ENCODE peak calls at places on chromosomes 1 and 21, in eight cellular contexts. N is cardiac muscle cell; W is colonic mucosa; A is CD8-positive, alpha-beta memory T cell; J is lower leg skin; T is BE2C; G is DND-41; L is H7. Y is an unnamed sample.
A peak's percentile ranks its signal among the peaks of the same experiment; 100 is the strongest.

GRCh38 chr1:27004471-27005165 is 8.0 kb downstream of the TENT5B start:
- DNase-seq in N (peak; percentile 61), W (no peak), A (no peak), J (no peak), T (peak; percentile 32), G (no peak), L (peak; percentile 63), Y (no peak)

GRCh38 chr1:56335394-56335793 is 244.0 kb downstream of the PLPP3 start:
- DNase-seq in N (no peak), W (no peak), A (no peak), J (no peak), T (no peak), G (no peak), L (no peak), Y (no peak)

GRCh38 chr1:36497207-36497606 is 14.5 kb upstream of the CSF3R start:
- DNase-seq in N (no peak), W (no peak), A (no peak), J (no peak), T (no peak), G (no peak), L (no peak), Y (no peak)

GRCh38 chr1:225977937-225978748 is 21.0 kb downstream of the SDE2 start:
- DNase-seq in N (no peak), W (no peak), A (no peak), J (no peak), T (no peak), G (no peak), L (no peak), Y (peak; percentile 43)

GRCh38 chr1:91948501-91949355 is 473 bp upstream of the BRDT start:
- DNase-seq in N (no peak), W (no peak), A (peak; percentile 90), J (no peak), T (no peak), G (peak; percentile 32), L (peak; percentile 43), Y (no peak)

GRCh38 chr1:191752342-191752741 is 405.9 kb upstream of the RGS18 start:
- DNase-seq in N (no peak), W (no peak), A (no peak), J (no peak), T (no peak), G (no peak), L (no peak), Y (no peak)

GRCh38 chr1:23590058-23590783 is 30.9 kb upstream of the ID3 start:
- DNase-seq in N (no peak), W (no peak), A (no peak), J (no peak), T (no peak), G (no peak), L (no peak), Y (no peak)

GRCh38 chr1:10941891-10942541 is 70.4 kb upstream of the TARDBP start:
- DNase-seq in N (peak; percentile 75), W (peak; percentile 73), A (peak; percentile 36), J (no peak), T (peak; percentile 74), G (peak; percentile 76), L (peak; percentile 97), Y (no peak)

GRCh38 chr1:160116277-160117147 is 953 bp downstream of the ATP1A2 start:
- DNase-seq in N (peak; percentile 66), W (no peak), A (no peak), J (no peak), T (no peak), G (no peak), L (no peak), Y (no peak)

GRCh38 chr1:32874860-32875793 is 4.4 kb upstream of the FNDC5 start:
- DNase-seq in N (no peak), W (no peak), A (no peak), J (peak; percentile 61), T (no peak), G (no peak), L (peak; percentile 43), Y (no peak)

GRCh38 chr1:109770331-109771095 is 6.8 kb upstream of the EPS8L3 start:
- DNase-seq in N (no peak), W (peak; percentile 15), A (no peak), J (no peak), T (peak; percentile 13), G (no peak), L (peak; percentile 76), Y (no peak)

GRCh38 chr1:7491818-7492173 is 279.3 kb upstream of the VAMP3 start:
- DNase-seq in N (no peak), W (peak; percentile 27), A (no peak), J (no peak), T (no peak), G (no peak), L (no peak), Y (no peak)

GRCh38 chr1:1357871-1358432 is 403 bp downstream of the MXRA8 start:
- DNase-seq in N (no peak), W (no peak), A (no peak), J (no peak), T (peak; percentile 11), G (no peak), L (no peak), Y (no peak)

GRCh38 chr1:1355376-1355775 is 3.0 kb downstream of the MXRA8 start:
- DNase-seq in N (peak; percentile 28), W (no peak), A (no peak), J (no peak), T (peak; percentile 40), G (no peak), L (no peak), Y (no peak)

GRCh38 chr1:1358433-1359201 is at the start of gene MXRA8:
- DNase-seq in N (peak; percentile 62), W (peak; percentile 67), A (no peak), J (no peak), T (peak; percentile 36), G (no peak), L (peak; percentile 94), Y (peak; percentile 86)

GRCh38 chr1:1356166-1356795 is 2.1 kb downstream of the MXRA8 start:
- DNase-seq in N (no peak), W (no peak), A (no peak), J (no peak), T (no peak), G (no peak), L (no peak), Y (no peak)

GRCh38 chr1:1356796-1357401 is 1.5 kb downstream of the MXRA8 start:
- DNase-seq in N (no peak), W (no peak), A (no peak), J (no peak), T (peak; percentile 15), G (no peak), L (no peak), Y (no peak)
- H3K4me3 ChIP-seq in N (no peak overlapping the region), W (peak overlapping the region; percentile 31), A (no peak overlapping the region), J (peak overlapping the region; percentile 36), T (no peak overlapping the region), G (no peak overlapping the region), L (no peak overlapping the region), Y (peak overlapping the region; percentile 42)

GRCh38 chr21:44712203-44713028 is 1.0 kb upstream of the TSPEAR start:
- DNase-seq in N (no peak), W (no peak), A (no peak), J (peak; percentile 68), T (no peak), G (no peak), L (peak; percentile 70), Y (no peak)
- H3K4me3 ChIP-seq in N (no peak overlapping the region), W (no peak overlapping the region), A (no peak overlapping the region), J (no peak overlapping the region), T (no peak overlapping the region), G (no peak overlapping the region), L (peak overlapping the region; percentile 22), Y (no peak overlapping the region)

GRCh38 chr21:44869860-44870747 is 3.4 kb downstream of the PTTG1IP start:
- DNase-seq in N (no peak), W (no peak), A (no peak), J (no peak), T (no peak), G (no peak), L (no peak), Y (peak; percentile 86)

GRCh38 chr21:44872568-44873355 is 728 bp downstream of the PTTG1IP start:
- DNase-seq in N (peak; percentile 55), W (peak; percentile 51), A (no peak), J (no peak), T (no peak), G (peak; percentile 35), L (peak; percentile 80), Y (no peak)

GRCh38 chr21:44872266-44872567 is 1.3 kb downstream of the PTTG1IP start:
- DNase-seq in N (no peak), W (no peak), A (no peak), J (no peak), T (no peak), G (no peak), L (no peak), Y (no peak)

GRCh38 chr21:44870748-44871495 is 2.6 kb downstream of the PTTG1IP start:
- DNase-seq in N (no peak), W (peak; percentile 55), A (peak; percentile 32), J (no peak), T (no peak), G (no peak), L (no peak), Y (no peak)

GRCh38 chr21:44871576-44872265 is 1.8 kb downstream of the PTTG1IP start:
- DNase-seq in N (peak; percentile 94), W (peak; percentile 82), A (no peak), J (no peak), T (no peak), G (no peak), L (no peak), Y (peak; percentile 86)
- H3K4me3 ChIP-seq in N (peak overlapping the region; percentile 64), W (peak overlapping the region; percentile 80), A (peak overlapping the region; percentile 67), J (no peak overlapping the region), T (peak overlapping the region; percentile 89), G (peak overlapping the region; percentile 87), L (no peak overlapping the region), Y (peak overlapping the region; percentile 93)

GRCh38 chr1:214438530-214438929 is 112.9 kb downstream of the PTPN14 start:
- DNase-seq in N (no peak), W (no peak), A (no peak), J (no peak), T (no peak), G (no peak), L (no peak), Y (no peak)

GRCh38 chr1:214439352-214440119 is 111.9 kb downstream of the PTPN14 start:
- DNase-seq in N (no peak), W (peak; percentile 45), A (no peak), J (no peak), T (no peak), G (no peak), L (no peak), Y (no peak)

GRCh38 chr1:214441119-214441518 is 110.3 kb downstream of the PTPN14 start:
- DNase-seq in N (no peak), W (no peak), A (peak; percentile 1), J (no peak), T (no peak), G (no peak), L (no peak), Y (no peak)

GRCh38 chr1:214438059-214438458 is 113.3 kb downstream of the PTPN14 start:
- DNase-seq in N (peak; percentile 13), W (no peak), A (no peak), J (no peak), T (no peak), G (no peak), L (no peak), Y (no peak)

GRCh38 chr1:214440219-214440965 is 111.0 kb downstream of the PTPN14 start:
- DNase-seq in N (peak; percentile 27), W (no peak), A (no peak), J (no peak), T (no peak), G (no peak), L (no peak), Y (no peak)
- H3K4me3 ChIP-seq in N (no peak overlapping the region), W (no peak overlapping the region), A (no peak overlapping the region), J (no peak overlapping the region), T (no peak overlapping the region), G (no peak overlapping the region), L (no peak overlapping the region), Y (no peak overlapping the region)

Y was measured in right atrium auricular region.